ENCODE peak calls at places on chromosomes 4 and X, in five cellular contexts. H is GM13976, E is BJ, R is colonic mucosa, P is activated B cell treated with CpG ODN at 0.5 μM for 24 hours. W is an unnamed sample.

GRCh38 chrX:40318076-40318475 is 220.3 kb upstream of the BCOR start:
- DNase-seq in H (no peak), R (no peak), E (no peak), P (no peak), W (no peak)

GRCh38 chr4:15754323-15754722 is 23.8 kb upstream of the CD38 start:
- DNase-seq in E (no peak), P (no peak), R (no peak), H (no peak), W (no peak)

GRCh38 chr4:42282081-42282901 is 115.0 kb upstream of the SHISA3 start:
- DNase-seq in R (peak), H (peak), P (no peak), E (no peak), W (no peak)

GRCh38 chrX:70432936-70433847 is 10.1 kb downstream of the GDPD2 start:
- DNase-seq in H (no peak), P (no peak), R (no peak), E (no peak), W (no peak)

GRCh38 chrX:153460826-153461225 is 9.6 kb downstream of the HAUS7 start:
- DNase-seq in P (no peak), H (peak), E (no peak), R (peak), W (no peak)

GRCh38 chr4:41594439-41594838 is 56.5 kb downstream of the LIMCH1 start:
- DNase-seq in R (no peak), P (no peak), H (no peak), E (no peak), W (no peak)

GRCh38 chr4:110503588-110504435 is 27.9 kb downstream of the ENPEP start:
- DNase-seq in E (no peak), P (no peak), R (no peak), H (no peak), W (no peak)

GRCh38 chrX:39152106-39152649 is 350.9 kb downstream of the MID1IP1 start:
- DNase-seq in H (peak), E (no peak), P (peak), R (peak), W (no peak)

GRCh38 chr4:139175647-139176298 is 1.2 kb downstream of the ELF2 start:
- DNase-seq in H (peak), R (no peak), E (no peak), P (no peak), W (no peak)

GRCh38 chr4:89939994-89940393 is 45.3 kb downstream of the MMRN1 start:
- DNase-seq in H (no peak), E (no peak), P (no peak), R (no peak), W (no peak)

GRCh38 chr4:17722361-17722710 is 59.1 kb downstream of the FAM184B start:
- DNase-seq in H (no peak), R (no peak), E (no peak), P (no peak), W (peak)

GRCh38 chrX:120499301-120500097 is 30.4 kb upstream of the LAMP2 start:
- DNase-seq in R (no peak), H (no peak), E (no peak), P (no peak), W (no peak)

GRCh38 chr4:125062079-125062478 is 252.7 kb upstream of the FAT4 start:
- DNase-seq in R (no peak), H (no peak), P (no peak), E (no peak), W (no peak)

GRCh38 chrX:30880058-30880457 is 9.0 kb downstream of the TAB3 start:
- DNase-seq in P (no peak), R (no peak), E (no peak), H (no peak), W (no peak)

GRCh38 chrX:40479777-40480318 is 100.9 kb upstream of the ATP6AP2 start:
- DNase-seq in H (no peak), P (no peak), R (no peak), E (no peak), W (no peak)

GRCh38 chrX:13689519-13690211 is 737 bp downstream of the RAB9A start:
- DNase-seq in P (no peak), E (no peak), H (no peak), R (no peak), W (no peak)

GRCh38 chrX:34562006-34562405 is 95.1 kb downstream of the TMEM47 start:
- DNase-seq in P (no peak), R (no peak), H (no peak), E (no peak), W (no peak)

GRCh38 chrX:13101439-13102139 is 57.2 kb upstream of the FAM9C start:
- DNase-seq in R (peak), H (no peak), E (peak), P (no peak), W (no peak)

GRCh38 chr4:56078866-56079265 is 130.1 kb downstream of the CEP135 start:
- DNase-seq in R (no peak), H (no peak), E (no peak), P (no peak), W (no peak)

GRCh38 chr4:16931906-16932305 is 33.5 kb upstream of the LDB2 start:
- DNase-seq in R (no peak), H (no peak), E (no peak), P (no peak), W (no peak)

GRCh38 chrX:124518888-124519287 is 172.5 kb downstream of the SH2D1A start:
- DNase-seq in H (no peak), R (no peak), E (no peak), P (no peak), W (no peak)

GRCh38 chr4:7391637-7392437 is 42.9 kb downstream of the PSAPL1 start:
- DNase-seq in H (no peak), E (no peak), R (no peak), P (no peak), W (peak)

GRCh38 chr4:3471886-3472285 is 8.8 kb downstream of the DOK7 start:
- DNase-seq in H (no peak), R (no peak), P (no peak), E (no peak), W (no peak)

GRCh38 chr4:82519776-82520175 is 42.0 kb downstream of the TMEM150C start:
- DNase-seq in P (no peak), R (no peak), E (no peak), H (no peak), W (no peak)

GRCh38 chrX:38347136-38347535 is 5.3 kb upstream of the OTC start:
- DNase-seq in P (no peak), E (no peak), R (no peak), H (no peak), W (no peak)

GRCh38 chr4:7217453-7218310 is 25.3 kb downstream of the SORCS2 start:
- DNase-seq in R (no peak), E (no peak), P (no peak), H (no peak), W (no peak)

GRCh38 chrX:71533850-71534515 is 1.1 kb downstream of the OGT start:
- DNase-seq in E (no peak), P (peak), H (no peak), R (peak), W (no peak)

GRCh38 chr4:147732516-147733193 is 767 bp downstream of the ARHGAP10 start:
- DNase-seq in H (peak), P (no peak), E (no peak), R (peak), W (peak)

GRCh38 chr4:148651991-148652390 is 209.8 kb upstream of the NR3C2 start:
- DNase-seq in P (no peak), E (no peak), H (no peak), R (no peak), W (no peak)

GRCh38 chrX:108734426-108734825 is 1.9 kb downstream of the IRS4 start:
- DNase-seq in R (no peak), H (no peak), E (no peak), P (no peak), W (no peak)

GRCh38 chrX:23699636-23700194 is 32.4 kb downstream of the PRDX4 start:
- DNase-seq in P (peak), R (peak), H (peak), E (no peak), W (no peak)

GRCh38 chr4:176137626-176138025 is 57.8 kb downstream of the SPATA4 start:
- DNase-seq in R (no peak), E (peak), P (no peak), H (no peak), W (no peak)

GRCh38 chr4:7649741-7650531 is 215.2 kb upstream of the PSAPL1 start:
- DNase-seq in P (no peak), H (no peak), R (no peak), E (peak), W (no peak)

GRCh38 chr4:48403358-48403757 is 62.0 kb downstream of the SLAIN2 start:
- DNase-seq in P (no peak), H (no peak), E (no peak), R (no peak), W (no peak)

DNA sequence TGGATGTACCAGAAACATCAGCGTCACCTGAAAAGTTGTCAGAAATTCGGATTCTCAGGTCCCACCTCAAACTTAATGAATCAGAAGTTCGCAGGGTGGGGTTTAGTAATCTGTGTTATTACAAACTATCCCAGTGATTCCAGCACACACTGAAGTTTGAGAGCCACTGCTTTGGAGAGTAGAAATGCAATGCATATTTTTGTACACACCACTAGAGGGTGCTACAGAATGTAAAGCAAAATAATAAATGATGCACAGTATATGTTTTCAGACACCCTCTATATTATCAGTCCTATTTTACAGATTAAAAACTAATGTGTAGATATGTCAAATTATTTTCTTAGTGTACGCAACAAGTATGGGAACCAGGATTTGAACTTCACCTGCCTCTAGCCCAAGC is 2.5 kb upstream of the MORF4L2 start:
- DNase-seq in P (no peak), E (no peak), R (no peak), H (peak), W (no peak)
- TF ChIP-seq CTCF in P (no peak), E (peak), R (peak), H (peak), W (peak)

GRCh38 chr4:80184053-80184790 is 13.1 kb upstream of the PRDM8 start:
- DNase-seq in R (peak), E (no peak), P (peak), H (peak), W (peak)
- TF ChIP-seq CTCF in R (peak), E (peak), P (peak), H (peak), W (peak)

GRCh38 chr4:73668806-73669205 is 48.6 kb upstream of the RASSF6 start:
- DNase-seq in H (no peak), R (no peak), P (no peak), E (no peak), W (no peak)

GRCh38 chr4:73660808-73661207 is 40.6 kb upstream of the RASSF6 start:
- DNase-seq in H (no peak), R (no peak), E (no peak), P (no peak), W (no peak)

GRCh38 chr4:73664470-73664869 is 44.2 kb upstream of the RASSF6 start:
- DNase-seq in E (no peak), P (no peak), R (no peak), H (no peak), W (no peak)

GRCh38 chr4:73661646-73662119 is 41.4 kb upstream of the RASSF6 start:
- DNase-seq in R (no peak), P (no peak), H (no peak), E (peak), W (no peak)

GRCh38 chr4:73662709-73663546 is 42.7 kb upstream of the RASSF6 start:
- DNase-seq in P (no peak), R (no peak), E (no peak), H (peak), W (no peak)
- TF ChIP-seq CTCF in P (no peak), R (peak), E (peak), H (peak), W (peak)

GRCh38 chr4:137283737-137284136 is 248.6 kb downstream of the PCDH18 start:
- DNase-seq in H (no peak), R (no peak), E (no peak), P (no peak), W (no peak)
- TF ChIP-seq CTCF in H (no peak), R (no peak), E (peak), P (no peak), W (no peak)

DNA sequence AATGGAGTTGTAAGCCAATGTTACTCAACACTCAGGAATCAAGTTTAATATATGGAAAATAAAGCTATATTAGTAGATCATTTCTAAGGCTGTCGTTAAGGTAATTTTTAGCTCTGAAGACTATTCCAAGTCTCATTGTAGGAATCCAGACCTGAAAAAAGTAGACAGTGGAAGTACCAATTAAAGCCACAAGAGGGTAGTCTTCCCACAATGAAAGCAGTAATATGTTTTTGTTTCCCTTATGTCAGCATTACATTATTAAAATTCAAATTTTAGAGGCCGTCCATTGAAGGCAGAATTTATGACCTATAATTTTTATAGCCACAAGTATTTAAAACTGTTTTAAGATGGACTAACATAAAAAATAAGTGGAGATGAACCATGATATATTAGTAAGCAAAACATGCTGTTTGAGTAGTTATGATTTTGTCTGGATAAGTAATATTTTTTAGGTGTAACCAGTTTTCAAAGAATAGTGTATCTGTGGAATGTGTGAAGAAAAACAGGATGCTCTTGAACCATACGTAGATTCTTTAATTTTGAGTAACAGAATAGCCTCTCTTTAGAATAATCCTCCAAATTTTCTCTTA is 372.6 kb upstream of the TECRL start:
- DNase-seq in P (no peak), E (no peak), H (peak), R (no peak), W (no peak)
- TF ChIP-seq CTCF in P (no peak), E (peak), H (peak), R (peak), W (peak)

GRCh38 chrX:318068-318738 is 393 bp downstream of the GTPBP6 start:
- DNase-seq in P (peak), R (peak), E (peak), H (peak), W (peak)

GRCh38 chrX:319579-320125 is 1.1 kb upstream of the GTPBP6 start:
- DNase-seq in E (no peak), R (no peak), P (peak), H (no peak), W (no peak)

GRCh38 chrX:320126-320783 is 1.7 kb upstream of the GTPBP6 start:
- DNase-seq in E (no peak), H (no peak), R (peak), P (no peak), W (no peak)

GRCh38 chrX:317424-318067 is 1.1 kb downstream of the GTPBP6 start:
- DNase-seq in H (peak), R (no peak), P (no peak), E (no peak), W (no peak)

DNA sequence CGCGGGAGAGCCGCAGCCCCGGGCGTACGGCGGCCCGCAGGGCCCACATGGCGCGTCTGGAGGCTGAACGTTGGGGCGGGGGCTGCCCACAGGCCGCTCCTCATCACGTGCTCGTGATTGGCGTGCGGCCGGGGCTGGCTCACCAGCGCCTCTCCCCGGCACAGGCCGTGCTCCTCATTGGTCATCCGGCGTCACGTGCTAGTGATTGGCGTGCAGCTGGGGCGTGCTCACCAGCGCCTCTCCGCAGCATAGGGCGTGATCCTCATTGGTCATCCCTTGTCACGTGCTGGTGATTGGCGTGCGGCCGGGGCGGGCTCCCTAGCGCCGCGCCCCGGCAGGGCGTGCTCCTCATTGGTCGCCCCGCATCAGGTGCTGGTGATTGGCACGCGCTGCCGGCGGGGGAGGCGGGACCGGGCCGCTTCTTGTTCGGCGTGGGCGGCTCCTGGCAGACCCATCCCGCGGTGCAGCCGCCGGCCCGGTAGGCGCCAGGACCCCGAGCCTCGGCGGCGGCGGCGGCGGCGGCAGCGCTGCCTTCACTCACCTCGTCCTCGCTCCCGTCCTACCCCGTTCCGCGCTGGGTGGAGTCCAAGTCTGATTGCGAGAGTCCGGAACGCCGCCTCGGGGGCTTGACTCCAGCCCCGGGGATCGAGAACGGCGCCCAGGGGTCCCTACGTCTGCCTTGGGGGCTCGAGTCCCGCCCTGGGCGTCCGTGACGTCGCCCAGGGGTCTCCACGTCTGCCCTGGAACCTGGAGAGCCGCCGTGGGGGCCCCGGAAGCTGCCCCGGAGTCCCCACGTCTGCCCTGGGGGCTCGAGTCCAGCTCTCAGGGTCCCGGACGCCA is at the start of gene GTPBP6:
- DNase-seq in E (peak), R (peak), H (peak), P (peak), W (peak)
- TF ChIP-seq CTCF in E (peak), R (no peak), H (no peak), P (no peak), W (no peak)

GRCh38 chrX:19130628-19131027 is 8.4 kb upstream of the ADGRG2 start:
- DNase-seq in P (no peak), R (no peak), H (no peak), E (no peak), W (no peak)
- TF ChIP-seq CTCF in P (no peak), R (no peak), H (no peak), E (no peak), W (no peak)

DNA sequence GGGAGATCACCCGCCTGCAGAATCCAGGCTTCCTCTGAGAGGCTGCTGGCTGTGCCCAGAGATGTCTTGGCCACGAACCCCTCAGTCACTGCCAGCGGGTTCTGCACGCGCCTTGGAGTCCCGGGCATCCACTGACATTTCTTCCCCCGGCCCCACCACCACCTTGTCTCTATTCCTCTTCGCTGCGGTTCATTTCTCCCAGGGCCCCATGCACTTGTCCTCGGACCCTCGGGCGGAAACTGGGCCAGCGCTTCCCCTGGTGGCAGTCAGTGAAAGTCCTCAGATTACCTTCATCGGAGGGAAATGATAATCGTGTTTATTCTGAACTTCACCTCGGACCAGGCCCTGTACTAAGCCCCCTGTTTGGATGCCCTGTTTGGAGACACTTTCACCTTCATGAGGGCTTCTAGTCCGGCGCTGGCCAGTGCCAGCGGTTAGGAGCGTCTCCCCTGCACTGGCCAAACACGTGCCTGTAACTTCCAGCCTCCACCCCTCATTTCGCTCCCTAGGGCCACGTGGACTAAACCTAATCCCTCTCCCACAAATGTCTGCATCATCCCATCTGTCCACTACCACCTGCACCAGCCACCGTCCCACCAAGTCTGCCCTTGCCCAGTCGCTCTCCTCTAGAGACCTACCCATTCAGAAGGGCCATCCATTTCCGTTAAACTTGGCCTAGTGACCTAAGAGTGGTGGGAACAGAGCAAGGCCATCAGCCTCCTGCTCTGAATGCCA is 82.0 kb downstream of the DCTD start:
- DNase-seq in P (no peak), H (no peak), E (no peak), R (no peak), W (no peak)
- TF ChIP-seq CTCF in P (no peak), H (no peak), E (no peak), R (no peak), W (peak)

DNA sequence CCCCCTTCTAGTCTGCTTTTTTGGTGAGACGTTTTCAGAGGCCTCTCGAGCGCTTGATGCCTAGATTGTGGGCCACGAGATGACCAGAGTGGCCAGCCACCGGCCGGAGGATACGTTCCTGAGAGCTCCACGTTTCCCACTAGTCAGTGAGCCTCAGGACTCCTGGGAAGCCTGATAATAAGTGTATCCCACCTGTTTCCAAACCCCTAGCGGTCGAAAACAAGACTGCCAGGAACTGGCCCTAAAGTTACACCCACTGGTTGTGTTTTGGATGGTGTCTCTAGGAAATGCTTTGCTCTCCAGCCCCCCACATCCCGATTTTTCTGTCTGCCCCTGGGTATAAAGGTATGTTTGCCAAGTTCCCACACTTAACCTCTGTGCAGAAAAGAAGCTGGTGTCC is 4.6 kb upstream of the RS1 start:
- DNase-seq in R (no peak), H (no peak), E (no peak), P (no peak), W (no peak)
- TF ChIP-seq CTCF in R (no peak), H (no peak), E (no peak), P (no peak), W (peak)